ENCODE peak calls at places on chromosomes 11 and 22, in eight cellular contexts. F is colonic mucosa, H is lung, J is psoas muscle, Q is left ventricle myocardium inferior, X is aorta, W is osteoblast, Y is ovary. O is an unnamed sample. For H3K9me3, the result is how much of the 10 kb centered on the place peaks cover.

GRCh38 chr11:68978931-68979591 is 1.7 kb downstream of the MRGPRD start:
- DNase-seq in Y (peak), H (no peak), X (peak), W (peak), Q (no peak), J (peak), F (no peak), O (peak)

GRCh38 chr11:26276798-26277424 is 55.0 kb upstream of the ANO3 start:
- DNase-seq in W (no peak), X (no peak), H (peak), Y (no peak), J (no peak), F (peak), Q (peak), O (peak)

GRCh38 chr11:32136654-32137053 is 45.8 kb downstream of the RCN1 start:
- DNase-seq in J (no peak), Q (no peak), F (no peak), Y (no peak), H (no peak), W (no peak), X (no peak), O (no peak)

GRCh38 chr22:31170971-31171370 is 11.0 kb downstream of the RNF185 start:
- DNase-seq in X (no peak), Q (no peak), F (no peak), J (no peak), H (no peak), W (no peak), Y (no peak), O (no peak)

GRCh38 chr11:44760917-44761545 is 34.3 kb downstream of the TSPAN18 start:
- DNase-seq in X (no peak), J (no peak), Y (peak), W (no peak), Q (no peak), F (no peak), H (no peak), O (peak)

GRCh38 chr22:19358703-19359553 is 67.4 kb upstream of the CLTCL1 start:
- DNase-seq in Y (no peak), X (no peak), J (no peak), Q (no peak), W (no peak), F (no peak), H (no peak), O (no peak)

GRCh38 chr11:104968365-104968855 is at the start of gene CASP4:
- DNase-seq in Q (no peak), F (peak), W (no peak), H (peak), J (no peak), Y (peak), X (no peak), O (no peak)

GRCh38 chr11:102138677-102139076 is 28.4 kb downstream of the YAP1 start:
- DNase-seq in W (no peak), F (no peak), J (no peak), H (no peak), Q (no peak), X (no peak), Y (no peak), O (no peak)

GRCh38 chr11:95016133-95016532 is 8.9 kb upstream of the KDM4E start:
- DNase-seq in F (no peak), H (no peak), W (no peak), Y (no peak), X (no peak), J (no peak), Q (no peak), O (no peak)

GRCh38 chr11:85823816-85824215 is 12.9 kb upstream of the SYTL2 start:
- DNase-seq in W (no peak), H (no peak), F (no peak), Y (no peak), Q (no peak), X (no peak), J (no peak), O (no peak)

GRCh38 chr22:26555478-26555877 is 34.5 kb downstream of the TPST2 start:
- DNase-seq in W (no peak), F (no peak), H (no peak), Q (peak), X (no peak), Y (no peak), J (no peak), O (no peak)

GRCh38 chr11:73838443-73839122 is 38.1 kb downstream of the COA4 start:
- DNase-seq in X (no peak), J (no peak), H (no peak), W (no peak), F (no peak), Q (no peak), Y (no peak), O (no peak)

GRCh38 chr22:35930933-35931332 is 97.7 kb downstream of the RBFOX2 start:
- DNase-seq in J (no peak), H (no peak), F (no peak), W (peak), X (no peak), Q (no peak), Y (no peak), O (no peak)

GRCh38 chr11:73530109-73530508 is 67.8 kb downstream of the FAM168A start:
- DNase-seq in Y (no peak), W (no peak), F (peak), Q (no peak), X (no peak), H (no peak), J (no peak), O (no peak)

GRCh38 chr11:127191689-127192088 is 191.1 kb upstream of the KIRREL3 start:
- DNase-seq in J (no peak), Q (no peak), F (no peak), X (no peak), W (no peak), H (no peak), Y (no peak), O (no peak)

GRCh38 chr11:34975482-34975881 is 59.1 kb downstream of the PDHX start:
- DNase-seq in J (no peak), X (no peak), W (no peak), F (no peak), Y (no peak), H (no peak), Q (no peak), O (no peak)

GRCh38 chr11:4677948-4678347 is 19.7 kb downstream of the OR51E2 start:
- DNase-seq in H (no peak), Y (no peak), X (no peak), F (no peak), W (no peak), Q (no peak), J (no peak), O (no peak)

GRCh38 chr11:68328374-68329091 is 16.1 kb downstream of the LRP5 start:
- DNase-seq in F (peak), W (peak), X (no peak), Y (no peak), H (no peak), J (no peak), Q (peak), O (peak)

GRCh38 chr11:12188548-12189317 is 78.3 kb downstream of the MICAL2 start:
- DNase-seq in Q (no peak), F (no peak), X (no peak), H (no peak), Y (no peak), J (no peak), W (no peak), O (no peak)

GRCh38 chr11:72813740-72814138 is 472 bp upstream of the ATG16L2 start:
- DNase-seq in W (no peak), Y (peak), H (peak), Q (peak), J (peak), F (peak), X (peak), O (peak)

GRCh38 chr22:42433754-42434153 is 1.6 kb upstream of the NFAM1 start:
- DNase-seq in X (no peak), W (peak), H (no peak), Q (no peak), J (no peak), F (no peak), Y (no peak), O (no peak)

GRCh38 chr11:129295746-129296145 is 79.9 kb upstream of the BARX2 start:
- DNase-seq in Q (no peak), J (no peak), Y (no peak), W (peak), X (no peak), H (no peak), F (no peak), O (no peak)

GRCh38 chr11:68942090-68942620 is 38.5 kb downstream of the IGHMBP2 start:
- DNase-seq in X (no peak), Y (no peak), J (no peak), F (no peak), Q (no peak), H (no peak), W (peak), O (no peak)

DNA sequence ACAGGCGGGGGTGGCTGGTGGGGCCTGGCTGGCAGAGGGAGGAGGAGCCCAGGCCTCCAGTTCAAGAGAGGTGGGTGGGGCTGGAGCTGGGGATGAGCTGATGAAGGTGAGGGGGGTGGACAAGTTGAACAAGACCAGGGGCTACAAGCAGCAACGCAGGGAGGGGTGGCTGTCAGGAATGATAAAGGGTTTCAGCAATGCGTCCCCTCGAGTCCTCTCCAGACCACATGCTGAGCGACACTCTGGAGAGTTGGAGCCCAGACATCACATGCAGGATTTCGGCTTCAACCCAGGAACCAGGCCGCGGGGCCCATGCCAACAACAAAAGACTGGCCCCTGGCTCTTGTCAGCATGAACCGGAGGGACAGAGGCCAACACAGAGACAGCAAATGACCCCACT is 480.3 kb downstream of the BRD1 start:
- DNase-seq in X (no peak), W (no peak), F (no peak), H (no peak), J (peak), Y (no peak), Q (no peak), O (no peak)
- H3K9me3 ChIP-seq in X (under half), W (under half), F (under half), H (under half), J (under half), Y (under half), Q (under half), O (under half)

DNA sequence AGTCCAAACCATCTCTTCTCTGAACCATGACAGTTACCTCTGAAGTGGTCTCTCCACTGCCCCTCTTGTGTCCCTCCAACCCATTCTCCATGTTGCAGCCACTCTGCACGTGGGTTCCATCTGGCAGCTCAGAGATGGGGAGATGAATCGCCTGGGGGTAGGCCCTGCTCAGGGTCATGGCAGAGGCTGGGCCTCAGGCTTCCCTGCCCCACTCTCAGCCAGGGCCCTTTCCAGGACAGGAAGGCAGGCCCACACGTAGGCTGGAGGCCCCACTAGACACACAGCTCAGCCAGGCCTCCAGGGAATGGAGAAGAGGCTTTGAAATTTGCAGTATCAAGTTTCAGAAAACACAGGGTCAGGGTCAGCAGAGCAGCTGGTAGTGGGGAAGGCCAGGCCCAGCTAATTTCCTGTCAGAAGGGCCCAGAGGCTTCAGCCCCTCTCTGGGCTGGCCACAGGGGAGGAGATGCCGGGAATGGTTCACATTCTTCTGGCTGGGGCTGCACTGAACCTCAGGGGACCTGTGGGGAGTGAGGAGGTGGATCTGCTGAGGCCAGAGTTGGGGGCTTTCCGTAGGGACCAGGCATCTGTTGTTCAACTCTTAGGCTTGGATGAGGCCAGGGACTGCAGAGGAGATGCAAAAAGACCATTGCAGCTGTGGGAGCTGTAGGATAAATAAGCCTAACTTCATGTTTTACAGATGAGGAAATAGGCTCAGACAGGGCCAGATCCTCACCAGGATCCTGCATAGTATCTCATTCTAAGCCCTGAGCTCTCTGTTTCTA is 101.6 kb downstream of the SWAP70 start:
- DNase-seq in Q (peak), J (peak), F (no peak), X (no peak), W (peak), Y (peak), H (no peak), O (peak)
- H3K27ac ChIP-seq in Q (peak), J (peak), F (peak), X (peak), W (peak), Y (no peak), H (peak), O (peak)

DNA sequence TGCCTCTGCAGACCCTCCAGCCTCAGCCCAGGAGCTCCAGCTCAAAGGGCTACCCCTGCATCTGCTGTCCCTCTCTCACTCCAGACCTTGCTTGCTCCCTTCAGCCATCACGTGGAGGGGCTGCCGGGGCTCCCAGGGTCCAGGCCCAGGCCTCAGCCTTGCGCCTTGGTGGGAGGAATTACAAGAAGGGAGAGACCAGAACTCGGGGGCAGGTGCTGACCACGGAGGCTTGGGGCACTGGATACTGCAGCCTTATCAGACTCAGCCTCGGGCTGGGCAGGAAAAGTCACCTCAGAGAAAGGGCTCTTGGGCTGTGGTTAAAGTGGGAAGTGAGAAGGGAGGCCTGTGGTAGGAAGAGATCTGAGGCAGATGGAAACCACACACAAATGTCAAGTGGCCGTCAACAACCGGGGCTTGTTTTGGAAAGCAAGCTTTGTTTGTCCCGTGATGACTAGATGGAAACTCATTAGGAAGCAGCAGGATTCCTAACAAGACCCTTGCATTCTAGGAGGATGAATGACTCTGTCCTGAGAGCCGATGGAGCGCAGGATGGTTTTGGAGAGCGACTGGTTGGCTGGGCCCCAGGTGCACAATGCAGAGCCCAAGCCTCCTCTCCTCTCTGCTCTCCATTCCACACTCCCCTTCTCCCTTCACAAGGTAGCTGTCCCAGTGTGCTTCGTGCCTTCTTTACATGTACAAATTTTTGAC is 1321.7 kb downstream of the TBC1D22A start:
- DNase-seq in Q (no peak), X (peak), F (no peak), H (no peak), Y (no peak), W (no peak), J (no peak), O (peak)
- H3K9me3 ChIP-seq in Q (under half), X (under half), F (under half), H (under half), Y (under half), W (under half), J (under half), O (under half)

DNA sequence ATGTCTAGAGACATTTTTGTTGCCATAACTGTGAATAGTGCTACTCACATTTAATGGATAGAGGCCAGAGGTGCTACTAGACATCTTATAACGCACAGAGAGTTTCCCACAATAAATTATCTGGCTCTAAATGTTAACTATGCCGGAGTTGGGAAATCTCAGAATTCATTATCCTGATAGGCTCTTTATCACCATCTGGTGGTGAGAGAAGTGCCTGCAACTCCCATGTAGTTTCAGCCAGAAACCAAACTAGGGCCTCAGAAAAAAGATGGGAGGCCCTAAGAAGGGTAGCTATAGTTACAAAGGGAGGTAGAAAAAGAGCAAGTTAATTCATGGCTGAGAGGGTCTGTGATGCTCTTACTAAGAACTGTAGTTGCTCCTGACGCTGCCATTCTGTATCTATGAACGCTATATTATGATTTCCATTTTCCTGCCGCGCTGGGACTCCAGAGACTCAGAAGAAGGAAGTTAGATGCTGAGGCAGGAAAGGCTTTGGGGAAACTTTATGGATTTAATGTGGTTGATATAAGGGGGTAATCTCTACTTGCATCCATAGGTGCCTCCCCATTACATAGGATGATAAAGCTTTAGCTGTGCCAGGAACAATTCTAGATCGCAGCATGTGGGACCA is 22.9 kb upstream of the MRPL17 start:
- DNase-seq in Q (no peak), F (peak), X (no peak), Y (peak), J (no peak), W (peak), H (no peak), O (no peak)
- H3K27ac ChIP-seq in Q (peak), F (no peak), X (no peak), Y (no peak), J (no peak), W (no peak), H (no peak), O (no peak)

GRCh38 chr11:114624455-114625207 is 29.0 kb upstream of the NXPE4 start:
- DNase-seq in F (peak), X (no peak), W (no peak), Y (no peak), J (no peak), Q (no peak), H (no peak), O (no peak)

GRCh38 chr11:114622858-114623257 is 27.3 kb upstream of the NXPE4 start:
- DNase-seq in X (no peak), J (no peak), Y (no peak), F (peak), W (no peak), H (no peak), Q (no peak), O (no peak)

GRCh38 chr11:114623720-114624119 is 28.1 kb upstream of the NXPE4 start:
- DNase-seq in F (no peak), J (no peak), W (no peak), H (no peak), X (no peak), Y (no peak), Q (no peak), O (no peak)

GRCh38 chr11:114621072-114621471 is 25.5 kb upstream of the NXPE4 start:
- DNase-seq in Q (no peak), X (no peak), H (no peak), Y (no peak), W (no peak), F (peak), J (no peak), O (no peak)

DNA sequence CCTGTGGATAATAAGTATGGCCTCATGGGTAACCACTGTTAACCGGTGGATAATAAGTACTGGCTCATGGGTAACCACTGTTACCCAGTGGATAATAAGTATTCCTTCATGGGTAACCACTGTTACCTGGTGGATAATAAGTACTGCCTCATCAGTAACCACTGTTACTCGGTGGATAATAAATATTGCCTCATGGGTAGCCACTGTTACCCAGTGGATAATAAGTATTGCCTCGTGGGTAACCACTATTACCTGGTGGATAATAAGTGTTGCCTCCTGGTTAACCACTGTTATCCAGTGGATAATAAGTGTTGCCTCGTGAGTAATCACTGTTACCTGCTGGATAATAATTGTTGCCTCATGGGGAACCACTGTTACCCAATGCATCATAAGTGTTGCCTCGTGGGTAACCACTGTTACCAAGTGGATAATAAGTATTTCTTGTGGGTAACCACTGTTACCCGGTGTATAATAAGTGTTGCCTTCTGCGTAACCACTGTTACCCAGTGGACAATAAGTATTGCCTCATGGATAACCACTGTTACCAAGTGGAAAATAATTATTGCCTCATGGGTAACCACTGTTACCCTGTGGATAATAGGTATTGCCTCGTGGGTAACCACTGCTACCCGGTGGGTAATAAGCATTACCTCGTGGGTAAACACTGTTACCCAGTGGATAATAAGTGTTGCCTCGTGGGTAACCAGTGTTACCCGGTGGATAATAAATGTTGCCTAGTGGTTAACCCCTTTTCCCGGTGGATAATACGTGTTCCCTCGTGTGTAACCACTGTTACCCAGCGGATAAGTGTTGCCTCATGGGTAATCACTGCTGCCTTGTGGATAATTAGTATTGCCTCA is 26.6 kb upstream of the NXPE4 start:
- DNase-seq in J (no peak), Q (no peak), X (no peak), Y (no peak), H (no peak), W (no peak), F (peak), O (no peak)
- H3K9me3 ChIP-seq in J (under half), Q (under half), X (under half), Y (under half), H (under half), W (under half), F (under half), O (under half)

GRCh38 chr11:65777241-65777640 is 3.5 kb downstream of the AP5B1 start:
- DNase-seq in Q (no peak), X (peak), J (no peak), F (peak), W (peak), Y (no peak), H (no peak), O (peak)

GRCh38 chr11:65778431-65778900 is 2.3 kb downstream of the AP5B1 start:
- DNase-seq in H (no peak), W (no peak), J (no peak), Q (no peak), X (peak), Y (no peak), F (peak), O (peak)

GRCh38 chr11:65778901-65779668 is 1.7 kb downstream of the AP5B1 start:
- DNase-seq in X (peak), W (peak), H (no peak), Q (no peak), J (no peak), F (peak), Y (no peak), O (peak)

GRCh38 chr11:65776710-65777141 is 4.0 kb downstream of the AP5B1 start:
- DNase-seq in F (no peak), J (no peak), W (no peak), H (no peak), Q (no peak), Y (no peak), X (no peak), O (peak)

GRCh38 chr11:65777821-65778361 is 2.9 kb downstream of the AP5B1 start:
- DNase-seq in Y (no peak), X (peak), F (peak), W (peak), Q (no peak), J (no peak), H (no peak), O (peak)
- H3K27ac ChIP-seq in Y (no peak), X (no peak), F (no peak), W (no peak), Q (no peak), J (no peak), H (no peak), O (no peak)

O was measured in sigmoid colon.